ENCODE peak calls at places on chromosomes 16 and 17, in six cellular contexts. One of them, this sample, is unnamed.

GRCh38 chr16:54974391-54974790 is 43.7 kb downstream of the IRX5 start:
- DNase-seq in left cardiac atrium: no peak
- DNase-seq in non-pigmented ciliary epithelial cell: no peak
- DNase-seq in stimulated activated CD4-positive, alpha-beta T cell treated with anti-CD3 and anti-CD28 coated beads, Interleukin-4, amount 100 ng/mL, for 1 hour: no peak
- DNase-seq in activated CD4-positive, alpha-beta memory T cell treated with anti-CD3 and anti-CD28 coated beads, Interleukin-2, amount 10 ng/mL, durations not matched to agents 7 days and 5 days: no peak
- DNase-seq in AG10803: no peak
- DNase-seq in this sample: no peak

GRCh38 chr16:10589106-10589505 is 8.7 kb upstream of the EMP2 start:
- DNase-seq in left cardiac atrium: no peak
- DNase-seq in non-pigmented ciliary epithelial cell: no peak
- DNase-seq in stimulated activated CD4-positive, alpha-beta T cell treated with anti-CD3 and anti-CD28 coated beads, Interleukin-4, amount 100 ng/mL, for 1 hour: no peak
- DNase-seq in activated CD4-positive, alpha-beta memory T cell treated with anti-CD3 and anti-CD28 coated beads, Interleukin-2, amount 10 ng/mL, durations not matched to agents 7 days and 5 days: no peak
- DNase-seq in AG10803: no peak
- DNase-seq in this sample: no peak

GRCh38 chr16:86038923-86039310 is 140.0 kb downstream of the IRF8 start:
- DNase-seq in left cardiac atrium: peak
- DNase-seq in non-pigmented ciliary epithelial cell: no peak
- DNase-seq in stimulated activated CD4-positive, alpha-beta T cell treated with anti-CD3 and anti-CD28 coated beads, Interleukin-4, amount 100 ng/mL, for 1 hour: no peak
- DNase-seq in activated CD4-positive, alpha-beta memory T cell treated with anti-CD3 and anti-CD28 coated beads, Interleukin-2, amount 10 ng/mL, durations not matched to agents 7 days and 5 days: peak
- DNase-seq in AG10803: no peak
- DNase-seq in this sample: no peak

GRCh38 chr16:4313563-4314531 is 2.0 kb upstream of the GLIS2 start:
- DNase-seq in left cardiac atrium: peak
- DNase-seq in non-pigmented ciliary epithelial cell: no peak
- DNase-seq in stimulated activated CD4-positive, alpha-beta T cell treated with anti-CD3 and anti-CD28 coated beads, Interleukin-4, amount 100 ng/mL, for 1 hour: no peak
- DNase-seq in activated CD4-positive, alpha-beta memory T cell treated with anti-CD3 and anti-CD28 coated beads, Interleukin-2, amount 10 ng/mL, durations not matched to agents 7 days and 5 days: no peak
- DNase-seq in AG10803: no peak
- DNase-seq in this sample: no peak

GRCh38 chr17:68498479-68499326 is 13.5 kb upstream of the PRKAR1A start:
- DNase-seq in left cardiac atrium: peak
- DNase-seq in non-pigmented ciliary epithelial cell: no peak
- DNase-seq in stimulated activated CD4-positive, alpha-beta T cell treated with anti-CD3 and anti-CD28 coated beads, Interleukin-4, amount 100 ng/mL, for 1 hour: no peak
- DNase-seq in activated CD4-positive, alpha-beta memory T cell treated with anti-CD3 and anti-CD28 coated beads, Interleukin-2, amount 10 ng/mL, durations not matched to agents 7 days and 5 days: no peak
- DNase-seq in AG10803: no peak
- DNase-seq in this sample: no peak

GRCh38 chr17:61594294-61594825 is 3.3 kb upstream of the NACA2 start:
- DNase-seq in left cardiac atrium: no peak
- DNase-seq in non-pigmented ciliary epithelial cell: no peak
- DNase-seq in stimulated activated CD4-positive, alpha-beta T cell treated with anti-CD3 and anti-CD28 coated beads, Interleukin-4, amount 100 ng/mL, for 1 hour: no peak
- DNase-seq in activated CD4-positive, alpha-beta memory T cell treated with anti-CD3 and anti-CD28 coated beads, Interleukin-2, amount 10 ng/mL, durations not matched to agents 7 days and 5 days: no peak
- DNase-seq in AG10803: no peak
- DNase-seq in this sample: no peak

GRCh38 chr17:78583091-78583490 is 5.9 kb upstream of the DNAH17 start:
- DNase-seq in left cardiac atrium: no peak
- DNase-seq in non-pigmented ciliary epithelial cell: no peak
- DNase-seq in stimulated activated CD4-positive, alpha-beta T cell treated with anti-CD3 and anti-CD28 coated beads, Interleukin-4, amount 100 ng/mL, for 1 hour: no peak
- DNase-seq in activated CD4-positive, alpha-beta memory T cell treated with anti-CD3 and anti-CD28 coated beads, Interleukin-2, amount 10 ng/mL, durations not matched to agents 7 days and 5 days: no peak
- DNase-seq in AG10803: no peak
- DNase-seq in this sample: no peak

GRCh38 chr16:83995756-83996155 is 27.7 kb downstream of the NECAB2 start:
- DNase-seq in left cardiac atrium: no peak
- DNase-seq in non-pigmented ciliary epithelial cell: no peak
- DNase-seq in stimulated activated CD4-positive, alpha-beta T cell treated with anti-CD3 and anti-CD28 coated beads, Interleukin-4, amount 100 ng/mL, for 1 hour: no peak
- DNase-seq in activated CD4-positive, alpha-beta memory T cell treated with anti-CD3 and anti-CD28 coated beads, Interleukin-2, amount 10 ng/mL, durations not matched to agents 7 days and 5 days: no peak
- DNase-seq in AG10803: no peak
- DNase-seq in this sample: no peak

GRCh38 chr17:61448042-61448441 is 4.2 kb upstream of the TBX4 start:
- DNase-seq in left cardiac atrium: no peak
- DNase-seq in non-pigmented ciliary epithelial cell: no peak
- DNase-seq in stimulated activated CD4-positive, alpha-beta T cell treated with anti-CD3 and anti-CD28 coated beads, Interleukin-4, amount 100 ng/mL, for 1 hour: no peak
- DNase-seq in activated CD4-positive, alpha-beta memory T cell treated with anti-CD3 and anti-CD28 coated beads, Interleukin-2, amount 10 ng/mL, durations not matched to agents 7 days and 5 days: no peak
- DNase-seq in AG10803: no peak
- DNase-seq in this sample: no peak

GRCh38 chr17:7477392-7478275 is 1.8 kb downstream of the ZBTB4 start:
- DNase-seq in left cardiac atrium: peak
- DNase-seq in non-pigmented ciliary epithelial cell: no peak
- DNase-seq in stimulated activated CD4-positive, alpha-beta T cell treated with anti-CD3 and anti-CD28 coated beads, Interleukin-4, amount 100 ng/mL, for 1 hour: peak
- DNase-seq in activated CD4-positive, alpha-beta memory T cell treated with anti-CD3 and anti-CD28 coated beads, Interleukin-2, amount 10 ng/mL, durations not matched to agents 7 days and 5 days: no peak
- DNase-seq in AG10803: peak
- DNase-seq in this sample: peak